ENCODE peak calls at places on chromosome 1, in four cellular contexts. D, X, Q and F are unnamed samples.

GRCh38 chr1:168000656-168001055 is 63.8 kb upstream of the MPC2 start:
- DNase-seq in D (no peak), X (no peak), Q (no peak), F (no peak)

GRCh38 chr1:235998812-235999211 is 66.1 kb downstream of the NID1 start:
- DNase-seq in D (peak), X (no peak), Q (no peak), F (no peak)

GRCh38 chr1:8211620-8212442 is 106.1 kb upstream of the SLC45A1 start:
- DNase-seq in D (no peak), X (peak), Q (no peak), F (no peak)

GRCh38 chr1:78601068-78601467 is 19.2 kb upstream of the IFI44L start:
- DNase-seq in D (no peak), X (no peak), Q (no peak), F (no peak)

GRCh38 chr1:169601096-169601881 is 15.0 kb upstream of the F5 start:
- DNase-seq in D (peak), X (peak), Q (no peak), F (no peak)

GRCh38 chr1:119275145-119275929 is 93.2 kb upstream of the HAO2 start:
- DNase-seq in D (peak), X (peak), Q (no peak), F (no peak)

GRCh38 chr1:211493133-211493864 is 1.3 kb upstream of the RD3 start:
- DNase-seq in D (no peak), X (no peak), Q (no peak), F (no peak)

GRCh38 chr1:14738235-14738634 is 139.8 kb downstream of the KAZN start:
- DNase-seq in D (no peak), X (no peak), Q (no peak), F (no peak)

GRCh38 chr1:21573971-21574458 is 64.8 kb downstream of the ALPL start:
- DNase-seq in D (peak), X (peak), Q (no peak), F (peak)

GRCh38 chr1:30684881-30685795 is 38.2 kb downstream of the MATN1 start:
- DNase-seq in D (no peak), X (no peak), Q (no peak), F (no peak)

GRCh38 chr1:53526451-53527101 is 67.4 kb downstream of the DMRTB1 start:
- DNase-seq in D (no peak), X (no peak), Q (no peak), F (no peak)

GRCh38 chr1:9166289-9167235 is 37.7 kb upstream of the GPR157 start:
- DNase-seq in D (no peak), X (no peak), Q (no peak), F (no peak)

GRCh38 chr1:227740401-227740960 is 5.2 kb downstream of the SNAP47 start:
- DNase-seq in D (no peak), X (no peak), Q (no peak), F (no peak)